ENCODE peak calls at places on chromosomes 2 and 18, in five cellular contexts. A, R, J, H and D are unnamed samples.

GRCh38 chr2:157421377-157421944 is 22.4 kb downstream of the CYTIP start:
- DNase-seq in R (no peak), A (no peak), H (no peak), J (no peak), D (no peak)

GRCh38 chr18:26307161-26307773 is 81.0 kb downstream of the TAF4B start:
- DNase-seq in A (no peak), J (peak; percentile 66), H (no peak), R (peak; percentile 68), D (peak; percentile 37)

GRCh38 chr2:36408198-36408703 is 52.7 kb downstream of the CRIM1 start:
- DNase-seq in J (peak; percentile 13), H (no peak), R (no peak), A (no peak), D (peak; percentile 39)

GRCh38 chr2:188414869-188415753 is 123.4 kb downstream of the GULP1 start:
- DNase-seq in J (no peak), H (no peak), R (no peak), A (no peak), D (no peak)

GRCh38 chr2:49973917-49974368 is 819.6 kb upstream of the FSHR start:
- DNase-seq in J (peak; percentile 47), A (peak; percentile 67), R (no peak), H (peak; percentile 5), D (peak; percentile 57)

GRCh38 chr2:234444888-234445287 is 52.0 kb downstream of the ARL4C start:
- DNase-seq in R (no peak), H (peak; percentile 53), J (no peak), A (no peak), D (no peak)

GRCh38 chr2:223970343-223971128 is 13.3 kb downstream of the MRPL44 start:
- DNase-seq in R (peak; percentile 58), H (peak; percentile 40), J (peak; percentile 66), A (no peak), D (peak; percentile 61)

GRCh38 chr2:181876614-181877063 is 14.9 kb upstream of the ITPRID2 start:
- DNase-seq in J (no peak), R (peak; percentile 43), H (no peak), A (no peak), D (no peak)

GRCh38 chr2:191061381-191061982 is 47.5 kb upstream of the STAT1 start:
- DNase-seq in R (no peak), H (no peak), A (no peak), J (no peak), D (no peak)

GRCh38 chr18:55585050-55585449 is 2.9 kb downstream of the TCF4 start:
- DNase-seq in J (no peak), H (no peak), R (no peak), A (no peak), D (no peak)

GRCh38 chr2:109435866-109436634 is 177.7 kb downstream of the SEPTIN10 start:
- DNase-seq in J (no peak), R (no peak), H (no peak), A (no peak), D (no peak)

GRCh38 chr2:81196383-81196851 is 891.9 kb upstream of the LRRTM1 start:
- DNase-seq in R (no peak), H (no peak), J (no peak), A (no peak), D (no peak)

GRCh38 chr2:166148811-166149400 is 21.1 kb upstream of the SCN1A start:
- DNase-seq in H (no peak), A (no peak), J (peak; percentile 10), R (no peak), D (no peak)

GRCh38 chr2:199424160-199424559 is 33.6 kb downstream of the SATB2 start:
- DNase-seq in A (no peak), R (no peak), H (no peak), J (no peak), D (no peak)

GRCh38 chr2:215410932-215411285 is 25.0 kb downstream of the FN1 start:
- DNase-seq in J (no peak), R (no peak), A (no peak), H (no peak), D (no peak)

GRCh38 chr2:40371525-40372277 is 80.2 kb downstream of the SLC8A1 start:
- DNase-seq in H (no peak), A (no peak), R (no peak), J (peak; percentile 51), D (peak; percentile 30)

GRCh38 chr2:73112913-73113633 is at the start of gene RAB11FIP5:
- DNase-seq in J (peak; percentile 81), H (peak; percentile 81), R (peak; percentile 74), A (peak; percentile 50), D (peak; percentile 80)

GRCh38 chr2:64645014-64645418 is 8.7 kb downstream of the SERTAD2 start:
- DNase-seq in H (no peak), R (peak; percentile 90), A (no peak), J (peak; percentile 89), D (peak; percentile 80)

GRCh38 chr2:64646007-64646880 is 7.5 kb downstream of the SERTAD2 start:
- DNase-seq in R (peak; percentile 91), J (peak; percentile 87), H (peak; percentile 74), A (no peak), D (peak; percentile 81)

GRCh38 chr2:64641585-64641984 is 12.1 kb downstream of the SERTAD2 start:
- DNase-seq in J (no peak), R (peak; percentile 84), A (no peak), H (no peak), D (no peak)

GRCh38 chr2:64644240-64645013 is 9.3 kb downstream of the SERTAD2 start:
- DNase-seq in J (peak; percentile 87), H (no peak), A (no peak), R (peak; percentile 95), D (peak; percentile 67)

GRCh38 chr2:64643838-64644219 is 9.9 kb downstream of the SERTAD2 start:
- DNase-seq in J (no peak), A (no peak), R (peak; percentile 30), H (no peak), D (no peak)
- H3K27ac ChIP-seq in J (peak overlapping the region; percentile 91), A (no peak overlapping the region), R (peak overlapping the region; percentile 96), H (no peak overlapping the region), D (peak overlapping the region; percentile 94)

GRCh38 chr2:85439111-85439477 is 20.6 kb downstream of the SH2D6 start:
- DNase-seq in R (no peak), A (no peak), J (no peak), H (no peak), D (no peak)
- H3K27ac ChIP-seq in R (peak overlapping the region; percentile 79), A (no peak overlapping the region), J (no peak overlapping the region), H (peak overlapping the region; percentile 94), D (no peak overlapping the region)

GRCh38 chr2:207531024-207531411 is 1.3 kb downstream of the CREB1 start:
- DNase-seq in H (no peak), R (no peak), A (no peak), J (no peak), D (no peak)

GRCh38 chr2:207532676-207533075 is 2.9 kb downstream of the CREB1 start:
- DNase-seq in A (no peak), H (no peak), R (no peak), J (no peak), D (no peak)

GRCh38 chr2:207528980-207529329 is 807 bp upstream of the CREB1 start:
- DNase-seq in H (peak; percentile 69), A (no peak), R (peak; percentile 40), J (no peak), D (no peak)

GRCh38 chr2:207529330-207530159 is at the start of gene CREB1:
- DNase-seq in J (peak; percentile 98), H (peak; percentile 99), R (peak; percentile 95), A (peak; percentile 92), D (peak; percentile 99)

GRCh38 chr2:207530160-207531023 is 630 bp downstream of the CREB1 start:
- DNase-seq in J (peak; percentile 46), R (peak; percentile 51), H (peak; percentile 49), A (no peak), D (no peak)
- H3K27ac ChIP-seq in J (peak overlapping the region; percentile 100), R (peak overlapping the region; percentile 93), H (peak overlapping the region; percentile 100), A (no peak overlapping the region), D (peak overlapping the region; percentile 97)

GRCh38 chr2:105380432-105381118 is 18.3 kb downstream of the FHL2 start:
- DNase-seq in R (no peak), H (no peak), J (no peak), A (no peak), D (no peak)

GRCh38 chr2:105378276-105378840 is 20.5 kb downstream of the FHL2 start:
- DNase-seq in H (no peak), J (no peak), A (no peak), R (no peak), D (no peak)

GRCh38 chr2:105381119-105381668 is 17.7 kb downstream of the FHL2 start:
- DNase-seq in H (no peak), R (no peak), A (no peak), J (no peak), D (no peak)

GRCh38 chr2:105378921-105379383 is 19.9 kb downstream of the FHL2 start:
- DNase-seq in R (no peak), A (no peak), J (no peak), H (no peak), D (no peak)

DNA sequence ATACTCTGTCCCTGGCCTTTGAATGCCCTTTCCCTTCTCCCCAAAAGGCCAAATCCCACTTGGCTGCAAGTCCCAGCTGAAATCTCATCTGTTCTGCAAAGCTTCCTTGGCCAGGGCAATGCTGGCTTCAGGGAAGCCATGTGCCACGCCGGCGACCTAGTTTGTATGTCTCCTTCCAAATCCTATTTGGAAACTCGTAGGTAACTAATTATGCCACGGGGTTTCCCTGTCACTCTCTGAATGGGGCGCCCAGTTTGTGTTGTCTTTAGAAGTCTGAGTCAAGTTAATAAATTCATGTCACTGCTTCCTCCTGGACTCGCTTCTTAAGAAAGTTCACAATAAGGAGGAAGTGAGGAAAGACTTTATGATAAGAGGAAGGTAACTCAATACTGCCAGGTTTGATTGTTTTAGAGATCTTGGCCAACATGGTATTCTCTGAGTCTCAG is 19.1 kb downstream of the FHL2 start:
- DNase-seq in J (no peak), A (no peak), H (no peak), R (no peak), D (no peak)
- H3K27ac ChIP-seq in J (peak overlapping the region; percentile 80), A (no peak overlapping the region), H (no peak overlapping the region), R (no peak overlapping the region), D (no peak overlapping the region)

GRCh38 chr2:227376911-227377396 is 2.2 kb downstream of the TM4SF20 start:
- DNase-seq in R (peak; percentile 12), H (no peak), J (no peak), A (no peak), D (no peak)
- H3K27ac ChIP-seq in R (no peak overlapping the region), H (no peak overlapping the region), J (no peak overlapping the region), A (no peak overlapping the region), D (no peak overlapping the region)